ENCODE peak calls at places on chromosomes 4 and X, in nine cellular contexts. D is psoas muscle, A is heart left ventricle, V is thyroid gland, M is hepatocyte, Q is Caco-2, Y is AG09309, C is left lung, N is MG63. W is an unnamed sample.

GRCh38 chr4:114263233-114263632 is 283.8 kb upstream of the ARSJ start:
- DNase-seq in Y (peak), D (no peak), N (no peak), Q (no peak), V (no peak), C (no peak), M (no peak), A (no peak), W (no peak)

GRCh38 chr4:24211821-24212220 is 322.0 kb upstream of the PPARGC1A start:
- DNase-seq in C (no peak), Y (peak), D (no peak), Q (no peak), N (no peak), M (no peak), V (no peak), A (no peak), W (no peak)

GRCh38 chr4:30056016-30056415 is 664.2 kb upstream of the PCDH7 start:
- DNase-seq in C (no peak), A (no peak), D (no peak), Y (no peak), Q (no peak), V (no peak), M (no peak), N (no peak), W (no peak)

GRCh38 chr4:176013466-176014247 is 52.0 kb upstream of the WDR17 start:
- DNase-seq in M (no peak), N (no peak), A (no peak), Q (no peak), D (no peak), Y (no peak), C (no peak), V (no peak), W (no peak)

GRCh38 chr4:158169931-158170690 is 2.7 kb downstream of the GASK1B start:
- DNase-seq in Q (no peak), V (no peak), A (no peak), C (no peak), N (no peak), Y (no peak), M (no peak), D (no peak), W (no peak)

GRCh38 chr4:174873931-174874330 is 44.2 kb upstream of the ADAM29 start:
- DNase-seq in Q (no peak), A (no peak), Y (no peak), M (no peak), D (no peak), N (no peak), C (no peak), V (no peak), W (no peak)

GRCh38 chrX:47991263-47992092 is 12.3 kb downstream of the ZNF182 start:
- DNase-seq in C (no peak), Y (peak), A (no peak), N (no peak), D (no peak), V (no peak), M (no peak), Q (no peak), W (no peak)

GRCh38 chr4:32226201-32226600 is 1506.0 kb downstream of the PCDH7 start:
- DNase-seq in M (no peak), Y (no peak), A (no peak), D (no peak), V (no peak), C (no peak), Q (no peak), N (peak), W (no peak)

GRCh38 chrX:46849933-46850332 is 13.1 kb downstream of the RP2 start:
- DNase-seq in Q (no peak), D (no peak), M (no peak), Y (no peak), A (no peak), V (no peak), N (no peak), C (no peak), W (no peak)

GRCh38 chrX:109879991-109880390 is 122.9 kb upstream of the TMEM164 start:
- DNase-seq in N (no peak), Q (no peak), V (no peak), M (no peak), C (no peak), A (no peak), D (no peak), Y (no peak), W (no peak)

GRCh38 chr4:33268776-33269175 is 2548.6 kb downstream of the PCDH7 start:
- DNase-seq in M (no peak), D (no peak), Y (no peak), C (no peak), V (no peak), Q (no peak), N (no peak), A (no peak), W (no peak)

GRCh38 chr4:82801910-82802521 is 3.4 kb upstream of the SCD5 start:
- DNase-seq in N (no peak), A (no peak), Y (no peak), C (no peak), D (no peak), V (no peak), Q (no peak), M (no peak), W (no peak)

GRCh38 chr4:111631157-111631999 is 513.9 kb upstream of the FAM241A start:
- DNase-seq in N (no peak), Y (peak), A (no peak), V (no peak), C (no peak), M (peak), D (no peak), Q (no peak), W (no peak)

GRCh38 chrX:10043386-10043785 is 76.2 kb downstream of the CLDN34 start:
- DNase-seq in Q (no peak), N (no peak), V (no peak), C (no peak), D (no peak), Y (no peak), M (no peak), A (no peak), W (no peak)

GRCh38 chr4:147821555-147821954 is 89.7 kb downstream of the ARHGAP10 start:
- DNase-seq in N (no peak), Q (no peak), D (no peak), V (no peak), C (no peak), Y (no peak), M (no peak), A (no peak), W (no peak)

GRCh38 chr4:158129649-158130048 is 43.2 kb downstream of the GASK1B start:
- DNase-seq in A (no peak), V (no peak), Q (no peak), N (peak), C (no peak), D (no peak), M (no peak), Y (no peak), W (no peak)

GRCh38 chr4:12409507-12410190 is 981.0 kb upstream of the HS3ST1 start:
- DNase-seq in V (no peak), N (no peak), Q (no peak), M (peak), C (no peak), Y (no peak), D (no peak), A (no peak), W (no peak)

GRCh38 chr4:60463846-60464502 is 736.2 kb upstream of the ADGRL3 start:
- DNase-seq in Q (no peak), D (no peak), V (no peak), N (no peak), M (no peak), A (no peak), Y (no peak), C (no peak), W (no peak)

GRCh38 chrX:19190902-19191301 is 68.6 kb upstream of the ADGRG2 start:
- DNase-seq in V (no peak), M (no peak), D (no peak), C (no peak), Y (no peak), N (no peak), Q (no peak), A (no peak), W (no peak)

GRCh38 chrX:25156323-25156722 is 140.6 kb upstream of the ARX start:
- DNase-seq in N (peak), C (no peak), Y (no peak), A (no peak), M (peak), Q (no peak), V (no peak), D (no peak), W (no peak)

GRCh38 chrX:56029188-56029587 is 203.0 kb upstream of the KLF8 start:
- DNase-seq in Q (no peak), D (no peak), N (no peak), Y (no peak), C (no peak), M (no peak), A (no peak), V (no peak), W (no peak)

GRCh38 chrX:149845385-149845784 is 35.6 kb upstream of the MAGEA8 start:
- DNase-seq in Y (no peak), V (no peak), Q (no peak), C (no peak), M (no peak), D (no peak), N (no peak), A (no peak), W (no peak)

GRCh38 chr4:1960170-1960825 is 48.5 kb downstream of the NELFA start:
- DNase-seq in D (no peak), V (no peak), A (no peak), N (no peak), Q (no peak), Y (no peak), M (no peak), C (no peak), W (no peak)

GRCh38 chr4:112848931-112849330 is 200.5 kb upstream of the ANK2 start:
- DNase-seq in Q (no peak), A (no peak), M (no peak), N (no peak), Y (no peak), D (no peak), V (no peak), C (no peak), W (no peak)

GRCh38 chr4:157992038-157992706 is 180.7 kb downstream of the GASK1B start:
- DNase-seq in A (no peak), M (peak), D (no peak), N (no peak), V (no peak), Q (no peak), Y (peak), C (no peak), W (no peak)

GRCh38 chr4:128688846-128689467 is 120.5 kb upstream of the JADE1 start:
- DNase-seq in Q (no peak), A (no peak), D (no peak), M (no peak), N (no peak), C (no peak), Y (no peak), V (no peak), W (no peak)

GRCh38 chr4:186189656-186190055 is 1.7 kb upstream of the CYP4V2 start:
- DNase-seq in Q (no peak), M (peak), V (no peak), A (no peak), D (no peak), N (no peak), C (no peak), Y (no peak), W (no peak)

GRCh38 chr4:87150498-87151261 is 69.7 kb downstream of the KLHL8 start:
- DNase-seq in A (no peak), N (no peak), V (peak), D (no peak), Y (peak), C (no peak), M (peak), Q (peak), W (no peak)

GRCh38 chr4:7256989-7257810 is 64.9 kb downstream of the SORCS2 start:
- DNase-seq in D (peak), Y (no peak), Q (no peak), C (no peak), V (peak), A (peak), N (no peak), M (no peak), W (peak)

GRCh38 chr4:7254736-7255487 is 62.6 kb downstream of the SORCS2 start:
- DNase-seq in C (no peak), Q (no peak), N (no peak), V (no peak), Y (no peak), M (no peak), D (peak), A (no peak), W (no peak)

GRCh38 chr4:7253806-7254205 is 61.5 kb downstream of the SORCS2 start:
- DNase-seq in M (no peak), A (no peak), Q (no peak), V (no peak), N (no peak), D (no peak), Y (no peak), C (no peak), W (no peak)

GRCh38 chr4:7255996-7256395 is 63.7 kb downstream of the SORCS2 start:
- DNase-seq in M (no peak), V (no peak), Q (no peak), D (no peak), Y (no peak), A (no peak), C (no peak), N (no peak), W (no peak)

GRCh38 chr4:7255488-7255881 is 63.1 kb downstream of the SORCS2 start:
- DNase-seq in Q (no peak), V (no peak), Y (no peak), M (no peak), A (no peak), D (no peak), N (no peak), C (no peak), W (no peak)
- H3K4me3 ChIP-seq in Q (no peak), V (no peak), Y (no peak), M (no peak), A (no peak), D (peak), N (no peak), C (no peak), W (no peak)

DNA sequence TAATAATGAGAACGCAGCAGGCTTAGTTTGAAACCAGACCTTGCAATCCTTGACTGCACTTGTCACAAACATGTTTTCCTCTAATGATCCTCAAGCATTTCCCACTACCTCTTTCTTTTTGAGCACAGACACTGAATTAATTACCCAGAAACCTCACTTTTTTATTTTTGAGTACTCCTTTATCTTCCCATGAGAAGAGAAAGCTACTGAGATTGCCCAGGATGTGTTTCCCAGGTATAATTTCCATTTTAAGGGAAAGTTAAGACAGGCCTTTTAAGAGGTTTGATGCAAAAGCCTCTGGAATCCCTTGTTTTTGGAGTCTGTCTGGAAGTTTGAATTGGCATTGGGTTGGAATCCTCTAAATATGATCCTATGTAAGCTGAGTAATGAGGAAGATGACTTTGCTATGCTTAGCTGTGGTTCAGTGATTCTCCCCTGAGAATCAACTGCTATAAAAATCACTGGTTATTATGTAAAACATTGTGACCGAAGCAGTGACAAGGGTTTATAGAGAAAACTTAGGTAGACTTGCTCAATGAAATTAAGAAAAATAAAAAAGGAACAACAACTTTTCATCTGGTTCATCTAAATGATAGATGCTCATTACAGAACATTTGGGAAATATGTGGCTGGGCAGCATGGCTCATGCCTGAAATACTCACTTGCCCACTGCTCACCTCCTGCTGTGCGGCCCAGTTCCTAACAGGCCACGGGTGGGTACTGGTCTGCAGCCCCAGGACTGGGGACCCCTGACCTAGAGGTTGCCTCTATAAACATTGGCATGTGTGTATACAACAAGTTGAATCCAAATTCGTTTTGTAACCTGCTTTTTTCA is 10.8 kb upstream of the RHOH start:
- DNase-seq in M (no peak), V (no peak), C (no peak), D (no peak), Q (no peak), Y (peak), A (no peak), N (no peak), W (no peak)
- H3K4me3 ChIP-seq in M (no peak), V (no peak), C (no peak), D (no peak), Q (no peak), Y (no peak), A (no peak), N (no peak), W (no peak)

GRCh38 chr4:57614533-57614932 is 504.3 kb upstream of the IGFBP7 start:
- DNase-seq in V (no peak), N (no peak), D (no peak), M (no peak), Y (no peak), C (no peak), Q (no peak), A (no peak), W (no peak)
- H3K4me3 ChIP-seq in V (no peak), N (no peak), D (no peak), M (no peak), Y (no peak), C (no peak), Q (no peak), A (no peak), W (no peak)

DNA sequence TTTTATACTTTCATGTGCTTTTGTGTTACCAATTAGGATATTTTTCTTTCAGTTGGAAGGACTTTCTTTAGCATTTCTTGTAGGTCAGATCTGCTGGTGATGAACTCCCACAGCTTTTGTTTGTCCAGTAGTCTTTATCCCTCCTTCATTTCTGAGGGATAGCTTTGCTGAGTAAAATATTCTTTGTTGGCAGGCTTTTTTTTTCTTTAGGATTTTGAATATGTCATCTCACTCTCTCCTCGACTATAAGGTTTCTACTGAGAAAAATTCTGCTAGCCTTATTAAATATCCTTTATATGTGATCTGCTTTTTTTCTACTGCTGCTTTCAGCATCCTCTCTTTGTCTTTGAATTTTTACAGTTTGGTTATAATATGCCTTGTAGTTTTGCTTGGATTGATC is 49.6 kb upstream of the POF1B start:
- DNase-seq in Y (no peak), C (no peak), V (no peak), M (no peak), D (no peak), Q (no peak), N (no peak), A (no peak), W (no peak)
- H3K4me3 ChIP-seq in Y (no peak), C (no peak), V (no peak), M (no peak), D (no peak), Q (no peak), N (no peak), A (no peak), W (no peak)

GRCh38 chrX:2708016-2708415 is 16.9 kb downstream of the CD99 start:
- DNase-seq in Y (no peak), M (no peak), D (no peak), C (no peak), N (no peak), V (no peak), Q (no peak), A (no peak), W (no peak)
- H3K4me3 ChIP-seq in Y (no peak), M (no peak), D (no peak), C (no peak), N (no peak), V (no peak), Q (no peak), A (no peak), W (no peak)

DNA sequence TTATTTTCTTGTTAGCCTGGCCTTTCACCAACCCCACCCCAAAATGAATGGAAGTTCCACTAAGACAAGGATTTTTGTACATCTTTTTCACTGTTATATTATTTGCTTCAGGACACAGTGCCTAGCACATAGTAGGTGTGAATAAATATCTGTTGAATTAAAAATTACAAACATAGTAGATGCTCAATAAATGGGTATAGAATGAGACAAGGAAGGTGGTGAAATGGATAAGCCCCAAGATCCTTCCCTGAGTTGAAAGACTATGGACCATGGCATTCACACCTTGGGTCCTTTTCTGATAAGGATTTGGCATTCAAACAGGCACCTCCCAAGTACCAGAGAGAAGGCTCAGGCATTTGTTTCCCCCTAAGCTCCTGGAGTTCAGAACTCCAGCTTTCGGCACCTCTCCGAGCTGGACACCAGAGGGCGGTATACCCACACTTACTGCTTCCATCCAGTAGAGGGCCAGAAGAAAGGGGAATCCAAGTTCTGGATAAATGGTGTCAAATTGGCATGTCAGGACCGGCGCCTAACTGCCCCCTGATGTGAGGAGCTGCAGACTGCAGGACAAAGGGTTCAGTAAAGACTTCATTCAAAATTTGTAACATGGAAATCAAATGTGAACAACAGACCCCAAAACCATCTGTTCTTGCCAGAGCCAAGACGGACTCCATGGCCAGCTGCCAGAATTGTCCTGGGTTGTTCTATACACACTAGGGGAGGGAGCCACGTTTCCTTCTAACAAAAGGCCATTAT is 193.0 kb downstream of the GPC3 start:
- DNase-seq in N (peak), Y (peak), M (peak), D (peak), Q (peak), C (peak), A (peak), V (peak), W (peak)
- H3K4me3 ChIP-seq in N (peak), Y (peak), M (no peak), D (peak), Q (no peak), C (no peak), A (peak), V (no peak), W (peak)

DNA sequence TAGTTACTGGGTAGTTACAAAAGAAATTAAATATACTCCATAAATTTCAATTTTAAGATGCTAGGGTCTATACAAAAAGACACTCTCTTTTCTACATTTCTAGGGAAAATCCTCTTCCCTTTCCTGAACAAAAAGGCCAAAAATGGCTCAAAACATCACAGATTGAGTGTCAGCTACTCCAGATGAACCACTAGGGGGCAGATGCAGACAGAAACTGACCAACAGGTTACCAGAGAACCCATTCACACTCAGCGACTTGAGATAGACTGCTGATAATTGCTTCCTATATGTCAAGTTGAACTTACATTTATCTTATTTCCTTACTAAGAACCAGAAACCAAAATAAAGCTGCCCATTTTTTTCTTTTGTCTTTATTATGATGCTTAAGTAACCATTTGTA is 83.4 kb upstream of the MID1IP1 start:
- DNase-seq in A (no peak), M (peak), Q (no peak), Y (no peak), D (no peak), V (no peak), C (no peak), N (no peak), W (no peak)
- H3K4me3 ChIP-seq in A (no peak), M (no peak), Q (no peak), Y (no peak), D (no peak), V (no peak), C (no peak), N (no peak), W (no peak)

DNA sequence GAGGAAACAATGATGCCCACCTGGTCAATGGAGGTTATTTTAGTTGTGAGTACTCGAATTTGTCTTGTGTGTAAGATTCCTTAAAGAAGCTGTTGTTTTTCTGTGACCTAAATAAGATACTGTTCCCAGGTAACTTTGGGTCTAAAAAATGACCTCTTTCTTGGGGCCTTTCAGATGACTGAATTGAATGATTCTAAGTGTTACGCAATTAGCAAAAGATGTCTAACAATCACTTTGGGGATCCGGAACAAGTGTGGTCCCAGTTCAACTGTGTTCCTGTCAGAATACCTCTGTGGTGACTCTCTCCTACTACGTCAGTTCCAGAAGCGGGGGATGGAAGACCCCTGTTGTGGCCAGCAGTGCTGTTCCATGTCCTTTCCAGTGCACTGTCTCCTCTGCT is 99.4 kb downstream of the FRAS1 start:
- DNase-seq in D (no peak), Q (no peak), A (no peak), N (no peak), C (no peak), V (no peak), Y (no peak), M (no peak), W (no peak)
- H3K4me3 ChIP-seq in D (no peak), Q (no peak), A (no peak), N (no peak), C (no peak), V (no peak), Y (no peak), M (no peak), W (no peak)